ENCODE peak calls at places on chromosomes 7 and 10, in four cellular contexts. L, I, C and S are unnamed samples.

GRCh38 chr7:20602306-20602705 is 13.2 kb upstream of the ABCB5 start:
- DNase-seq in C (no peak), I (no peak), L (no peak), S (no peak)

GRCh38 chr7:106313966-106314365 is 29.2 kb upstream of the NAMPT start:
- DNase-seq in I (no peak), C (no peak), L (no peak), S (no peak)

GRCh38 chr7:42805601-42806000 is 106.3 kb downstream of the C7orf25 start:
- DNase-seq in C (no peak), L (no peak), I (no peak), S (no peak)

GRCh38 chr7:25349283-25349682 is 121.0 kb upstream of the NPVF start:
- DNase-seq in L (no peak), I (no peak), C (no peak), S (no peak)

GRCh38 chr7:28157826-28158416 is 22.7 kb downstream of the JAZF1 start:
- DNase-seq in C (no peak), I (no peak), L (no peak), S (no peak)

GRCh38 chr10:58072634-58073033 is 195.1 kb downstream of the IPMK start:
- DNase-seq in I (no peak), C (no peak), L (no peak), S (no peak)

GRCh38 chr7:36048141-36048901 is 104.7 kb upstream of the EEPD1 start:
- DNase-seq in L (no peak), C (no peak), I (peak), S (no peak)

GRCh38 chr10:101310528-101311439 is 43.2 kb upstream of the BTRC start:
- DNase-seq in C (no peak), L (peak), I (no peak), S (no peak)

GRCh38 chr7:55336540-55336939 is 28.6 kb upstream of the LANCL2 start:
- DNase-seq in I (no peak), L (no peak), C (no peak), S (no peak)

GRCh38 chr7:94295805-94296204 is 98.9 kb upstream of the COL1A2 start:
- DNase-seq in I (peak), C (no peak), L (no peak), S (no peak)

GRCh38 chr10:486668-487067 is 202.8 kb downstream of the DIP2C start:
- DNase-seq in C (no peak), I (no peak), L (no peak), S (no peak)

GRCh38 chr10:47152861-47153349 is 147.1 kb upstream of the GDF10 start:
- DNase-seq in I (no peak), L (no peak), C (no peak), S (no peak)

GRCh38 chr7:92717982-92718716 is 118.2 kb downstream of the CDK6 start:
- DNase-seq in C (peak), L (peak), I (peak), S (peak)

GRCh38 chr7:43758861-43759683 is 592 bp downstream of the BLVRA start:
- DNase-seq in C (peak), I (no peak), L (peak), S (no peak)

GRCh38 chr10:109205929-109206585 is 717.3 kb downstream of the XPNPEP1 start:
- DNase-seq in L (no peak), I (peak), C (no peak), S (no peak)

GRCh38 chr10:338176-339037 is 203.2 kb downstream of the ZMYND11 start:
- DNase-seq in C (no peak), I (peak), L (peak), S (peak)

GRCh38 chr7:80324032-80324431 is 187.8 kb downstream of the GNAT3 start:
- DNase-seq in I (no peak), L (no peak), C (no peak), S (no peak)

GRCh38 chr7:98054585-98054984 is 52.1 kb upstream of the LMTK2 start:
- DNase-seq in I (no peak), C (no peak), L (no peak), S (no peak)

GRCh38 chr7:73994761-73995160 is 33.2 kb upstream of the ELN start:
- DNase-seq in I (no peak), C (no peak), L (no peak), S (no peak)

GRCh38 chr10:127906548-127907377 is at the start of gene PTPRE:
- DNase-seq in I (no peak), L (peak), C (peak), S (peak)